ENCODE peak calls at places on chromosomes 16 and 17, in ten cellular contexts. D is bronchial epithelial cell, U is tibial nerve, G is thoracic aorta, Y is mammary epithelial cell, T is ovary, H is stomach, Q is MM.1S, I is adrenal gland, X is heart left ventricle. R is an unnamed sample. For H3K27me3, the result is how much of the 10 kb centered on the place peaks cover.

GRCh38 chr16:28297784-28298510 is 5.6 kb downstream of the SBK1 start:
- DNase-seq in D (no peak), U (no peak), G (no peak), Y (peak), T (no peak), H (no peak), Q (no peak), I (no peak), X (no peak), R (no peak)

GRCh38 chr16:48102083-48103008 is 53.4 kb downstream of the ABCC12 start:
- DNase-seq in D (no peak), U (no peak), G (no peak), Y (no peak), T (no peak), H (no peak), Q (no peak), I (no peak), X (no peak), R (no peak)

GRCh38 chr16:84687715-84688114 is 12.1 kb upstream of the USP10 start:
- DNase-seq in D (peak), U (no peak), G (no peak), Y (peak), T (no peak), H (no peak), Q (no peak), I (peak), X (no peak), R (no peak)

GRCh38 chr17:82217530-82218204 is 5.0 kb upstream of the CCDC57 start:
- DNase-seq in D (peak), U (no peak), G (no peak), Y (peak), T (no peak), H (peak), Q (no peak), I (peak), X (peak), R (no peak)

GRCh38 chr17:30567231-30568116 is 90.3 kb downstream of the GOSR1 start:
- DNase-seq in D (no peak), U (no peak), G (no peak), Y (no peak), T (no peak), H (peak), Q (no peak), I (peak), X (no peak), R (no peak)

GRCh38 chr17:39759204-39759603 is 21.5 kb downstream of the GRB7 start:
- DNase-seq in D (no peak), U (no peak), G (no peak), Y (no peak), T (no peak), H (no peak), Q (no peak), I (no peak), X (no peak), R (no peak)

GRCh38 chr16:20799599-20799998 is 6.7 kb downstream of the ERI2 start:
- DNase-seq in D (peak), U (no peak), G (no peak), Y (no peak), T (no peak), H (no peak), Q (peak), I (no peak), X (no peak), R (no peak)

GRCh38 chr17:40063034-40063765 is 435 bp downstream of the THRA start:
- DNase-seq in D (no peak), U (no peak), G (no peak), Y (peak), T (peak), H (peak), Q (peak), I (no peak), X (peak), R (peak)

GRCh38 chr16:54324716-54325115 is 38.1 kb upstream of the IRX3 start:
- DNase-seq in D (no peak), U (no peak), G (no peak), Y (no peak), T (no peak), H (no peak), Q (no peak), I (no peak), X (no peak), R (no peak)

GRCh38 chr17:74937064-74938051 is 1.7 kb downstream of the OTOP3 start:
- DNase-seq in D (no peak), U (no peak), G (no peak), Y (no peak), T (no peak), H (no peak), Q (no peak), I (no peak), X (no peak), R (no peak)

GRCh38 chr16:4212207-4212933 is 29.5 kb downstream of the SRL start:
- DNase-seq in D (no peak), U (no peak), G (peak), Y (no peak), T (no peak), H (no peak), Q (no peak), I (no peak), X (peak), R (no peak)

GRCh38 chr16:11257131-11257938 is 1.3 kb upstream of the SOCS1 start:
- DNase-seq in D (peak), U (peak), G (no peak), Y (peak), T (peak), H (peak), Q (peak), I (peak), X (peak), R (peak)

GRCh38 chr17:67279115-67279514 is 34.1 kb upstream of the HELZ start:
- DNase-seq in D (no peak), U (no peak), G (no peak), Y (no peak), T (no peak), H (no peak), Q (no peak), I (no peak), X (no peak), R (no peak)

GRCh38 chr17:35553310-35553709 is 7.3 kb downstream of the SLFN14 start:
- DNase-seq in D (no peak), U (no peak), G (no peak), Y (no peak), T (no peak), H (no peak), Q (no peak), I (no peak), X (no peak), R (no peak)

GRCh38 chr17:46212634-46213435 is 19.6 kb upstream of the KANSL1 start:
- DNase-seq in D (peak), U (peak), G (peak), Y (peak), T (peak), H (peak), Q (peak), I (peak), X (peak), R (peak)

GRCh38 chr16:66538910-66539309 is 11.0 kb downstream of the TK2 start:
- DNase-seq in D (no peak), U (no peak), G (no peak), Y (no peak), T (no peak), H (no peak), Q (no peak), I (no peak), X (no peak), R (no peak)

GRCh38 chr17:13031718-13032350 is 14.0 kb upstream of the ELAC2 start:
- DNase-seq in D (peak), U (no peak), G (no peak), Y (peak), T (peak), H (peak), Q (peak), I (peak), X (peak), R (peak)

GRCh38 chr16:23362460-23363317 is 60.6 kb downstream of the SCNN1B start:
- DNase-seq in D (no peak), U (peak), G (no peak), Y (peak), T (peak), H (peak), Q (no peak), I (peak), X (no peak), R (no peak)

GRCh38 chr17:21816592-21817567 is 124.6 kb downstream of the KCNJ18 start:
- DNase-seq in D (no peak), U (no peak), G (no peak), Y (no peak), T (no peak), H (no peak), Q (no peak), I (no peak), X (no peak), R (no peak)

GRCh38 chr17:81392909-81393654 is 2.2 kb upstream of the BAHCC1 start:
- DNase-seq in D (no peak), U (no peak), G (no peak), Y (no peak), T (no peak), H (no peak), Q (no peak), I (no peak), X (peak), R (no peak)

GRCh38 chr16:14600164-14600563 is 29.9 kb downstream of the PARN start:
- DNase-seq in D (peak), U (no peak), G (no peak), Y (no peak), T (no peak), H (no peak), Q (peak), I (no peak), X (no peak), R (no peak)

GRCh38 chr17:67476787-67477335 is 99.8 kb downstream of the PITPNC1 start:
- DNase-seq in D (no peak), U (no peak), G (no peak), Y (no peak), T (no peak), H (no peak), Q (no peak), I (no peak), X (no peak), R (no peak)

GRCh38 chr16:85557083-85557975 is 55.8 kb upstream of the GSE1 start:
- DNase-seq in D (peak), U (no peak), G (no peak), Y (peak), T (no peak), H (no peak), Q (peak), I (no peak), X (peak), R (no peak)

GRCh38 chr17:41555105-41555887 is 16.6 kb downstream of the KRT9 start:
- DNase-seq in D (no peak), U (no peak), G (no peak), Y (no peak), T (no peak), H (no peak), Q (no peak), I (no peak), X (no peak), R (no peak)

GRCh38 chr16:3919413-3919812 is 38.9 kb upstream of the CREBBP start:
- DNase-seq in D (no peak), U (no peak), G (no peak), Y (no peak), T (no peak), H (no peak), Q (no peak), I (no peak), X (no peak), R (no peak)

GRCh38 chr17:58381124-58381838 is 29.3 kb upstream of the SUPT4H1 start:
- DNase-seq in D (no peak), U (no peak), G (no peak), Y (no peak), T (no peak), H (peak), Q (no peak), I (no peak), X (no peak), R (no peak)
- H3K27me3 ChIP-seq in D (under half), U (under half), G (under half), Y (under half), T (under half), H (under half), Q (under half), I (under half), X (under half), R (under half)

GRCh38 chr17:7614422-7615264 is at the start of gene FXR2:
- DNase-seq in D (peak), U (peak), G (peak), Y (peak), T (peak), H (peak), Q (peak), I (peak), X (peak), R (peak)

GRCh38 chr17:7618608-7619007 is 3.9 kb upstream of the FXR2 start:
- DNase-seq in D (no peak), U (no peak), G (no peak), Y (no peak), T (no peak), H (no peak), Q (no peak), I (no peak), X (no peak), R (no peak)

GRCh38 chr17:7613769-7614421 is 802 bp downstream of the FXR2 start:
- DNase-seq in D (peak), U (no peak), G (no peak), Y (peak), T (no peak), H (no peak), Q (peak), I (no peak), X (no peak), R (no peak)

GRCh38 chr17:7612294-7612640 is 2.4 kb downstream of the FXR2 start:
- DNase-seq in D (no peak), U (no peak), G (no peak), Y (no peak), T (no peak), H (no peak), Q (no peak), I (no peak), X (no peak), R (no peak)

GRCh38 chr17:7615265-7615747 is 609 bp upstream of the FXR2 start:
- DNase-seq in D (no peak), U (no peak), G (no peak), Y (no peak), T (no peak), H (no peak), Q (no peak), I (no peak), X (no peak), R (no peak)
- TF ChIP-seq CTCF in D (no peak), U (no peak), G (no peak), Y (no peak), T (no peak), H (no peak), Q (no peak), I (no peak), X (no peak), R (no peak)

DNA sequence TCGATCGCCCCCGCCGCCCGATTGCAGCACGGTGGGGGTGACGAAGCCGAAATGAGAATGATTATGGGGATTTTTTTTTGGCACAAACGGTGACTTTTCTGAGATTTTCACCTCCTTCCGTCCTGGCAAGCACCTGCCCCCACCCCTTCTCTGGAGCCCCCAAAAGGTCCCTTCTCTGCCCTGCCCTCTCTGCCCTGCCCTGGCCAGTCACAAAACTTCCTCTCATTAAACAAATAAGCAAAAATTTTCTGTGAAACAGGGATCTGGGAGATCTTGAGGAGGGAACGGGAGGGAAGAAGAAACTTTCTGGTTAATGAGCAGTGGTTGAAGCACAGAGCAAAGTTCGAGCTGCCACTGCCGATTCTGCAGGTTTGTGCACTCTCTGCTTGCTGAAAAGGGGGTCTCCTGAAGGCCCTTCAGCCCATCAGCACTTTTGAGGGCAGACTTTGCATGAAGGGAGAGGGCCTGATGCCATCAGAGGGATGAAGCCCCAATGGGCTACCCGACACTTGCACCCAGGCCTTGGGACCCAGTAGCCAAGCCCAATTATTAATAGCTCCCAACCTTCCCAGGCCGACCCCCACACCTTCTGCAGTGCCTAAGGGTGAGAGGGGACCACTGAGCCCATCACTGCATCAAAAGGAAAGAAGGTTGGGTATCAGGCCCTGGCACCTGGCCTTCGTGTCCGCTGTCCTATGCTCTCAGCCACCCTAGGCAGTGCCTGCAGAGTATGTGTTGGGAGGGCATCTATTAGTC is 1.0 kb upstream of the HOXB8 start:
- DNase-seq in D (no peak), U (no peak), G (no peak), Y (no peak), T (no peak), H (no peak), Q (no peak), I (no peak), X (no peak), R (no peak)
- H3K27me3 ChIP-seq in D (half or more), U (under half), G (under half), Y (half or more), T (under half), H (half or more), Q (half or more), I (half or more), X (half or more), R (half or more)

DNA sequence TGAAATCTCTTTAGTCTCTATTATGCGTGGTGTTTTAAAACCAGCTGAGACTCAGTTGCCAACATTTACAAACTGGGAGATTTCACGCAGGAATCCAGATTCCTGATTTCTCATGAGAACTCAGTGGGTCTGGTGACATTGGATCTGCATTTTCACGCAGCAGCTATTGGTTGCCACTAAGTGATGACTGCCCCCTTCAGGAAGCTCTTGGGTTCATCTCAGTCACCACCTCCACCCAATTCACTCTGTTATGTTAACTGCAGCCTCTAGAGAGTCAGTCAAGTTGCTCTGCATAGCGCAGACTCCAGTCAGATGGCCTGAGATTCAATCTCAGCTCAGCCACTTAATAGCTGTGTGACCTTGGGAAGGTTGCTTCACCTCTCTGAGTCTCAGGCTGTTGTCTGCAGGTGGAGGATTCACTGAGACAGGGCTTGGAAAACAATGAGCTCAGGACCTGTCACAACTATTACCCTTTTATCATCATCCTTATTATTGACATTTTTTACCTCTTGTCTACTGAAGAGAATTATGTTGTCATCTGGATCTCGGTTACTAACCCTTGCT is 6.4 kb downstream of the SHISA9 start:
- DNase-seq in D (no peak), U (no peak), G (no peak), Y (no peak), T (no peak), H (no peak), Q (no peak), I (no peak), X (no peak), R (no peak)
- TF ChIP-seq CTCF in D (no peak), U (no peak), G (no peak), Y (no peak), T (no peak), H (no peak), Q (no peak), I (no peak), X (no peak), R (no peak)

DNA sequence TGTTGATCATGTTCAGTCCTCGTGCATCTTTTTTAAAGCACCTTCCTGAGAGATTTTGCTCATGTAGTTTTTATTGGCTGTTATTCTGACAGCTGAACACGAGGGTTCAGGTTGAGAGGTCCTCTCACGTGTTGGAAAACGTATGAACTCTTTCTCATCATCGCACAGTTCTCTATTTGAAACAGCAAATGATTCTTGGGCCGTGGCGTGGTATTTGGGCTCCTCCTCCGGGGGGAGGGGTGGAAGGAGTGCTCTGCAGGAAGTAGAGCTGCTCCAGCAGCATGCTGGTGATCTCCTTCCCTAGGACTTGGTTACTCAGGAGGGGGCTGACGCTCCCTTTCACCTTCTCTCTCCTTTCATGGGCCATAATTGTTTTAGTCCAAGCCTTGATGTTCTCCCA is 70.4 kb downstream of the KSR1 start:
- DNase-seq in D (no peak), U (no peak), G (no peak), Y (no peak), T (peak), H (peak), Q (no peak), I (no peak), X (no peak), R (no peak)
- H3K27me3 ChIP-seq in D (under half), U (under half), G (under half), Y (under half), T (under half), H (under half), Q (under half), I (under half), X (under half), R (under half)

R was measured in CD8-positive, alpha-beta T cell.